ENCODE peak calls at places on chromosome 19, in six cellular contexts. P is NCI-H774; A is CD8-positive, alpha-beta memory T cell; C is DMS153; W is HT-29; Q is body of pancreas. V is an unnamed sample.

GRCh38 chr19:17281391-17282304 is at the start of gene ANKLE1:
- DNase-seq in P (no peak), A (no peak), C (no peak), W (no peak), Q (no peak), V (no peak)

GRCh38 chr19:5927439-5927821 is 13.4 kb downstream of the CAPS start:
- DNase-seq in P (no peak), A (no peak), C (no peak), W (no peak), Q (no peak), V (no peak)

GRCh38 chr19:48629599-48630288 is 7.4 kb downstream of the DBP start:
- DNase-seq in P (no peak), A (no peak), C (peak; percentile 95), W (peak; percentile 98), Q (no peak), V (no peak)

GRCh38 chr19:56538761-56539263 is at the start of gene ZFP28:
- DNase-seq in P (no peak), A (peak; percentile 56), C (no peak), W (no peak), Q (no peak), V (no peak)

GRCh38 chr19:39409886-39410619 is 2.4 kb upstream of the PLEKHG2 start:
- DNase-seq in P (no peak), A (peak; percentile 77), C (peak; percentile 39), W (peak; percentile 81), Q (peak; percentile 66), V (peak; percentile 73)

GRCh38 chr19:40312533-40312932 is 27.4 kb upstream of the AKT2 start:
- DNase-seq in P (no peak), A (no peak), C (no peak), W (no peak), Q (no peak), V (no peak)

GRCh38 chr19:19860756-19861390 is 4.8 kb upstream of the ZNF253 start:
- DNase-seq in P (no peak), A (peak; percentile 60), C (no peak), W (no peak), Q (peak; percentile 66), V (peak; percentile 71)

GRCh38 chr19:48833049-48833448 is 3.2 kb downstream of the HSD17B14 start:
- DNase-seq in P (no peak), A (no peak), C (no peak), W (no peak), Q (no peak), V (no peak)

GRCh38 chr19:19120308-19121156 is 17.7 kb downstream of the TMEM161A start:
- DNase-seq in P (no peak), A (no peak), C (no peak), W (no peak), Q (peak; percentile 34), V (no peak)

GRCh38 chr19:3266792-3267469 is 42.5 kb downstream of the CELF5 start:
- DNase-seq in P (no peak), A (no peak), C (no peak), W (no peak), Q (no peak), V (no peak)

GRCh38 chr19:49469828-49470614 is 4.0 kb upstream of the FLT3LG start:
- DNase-seq in P (no peak), A (peak; percentile 74), C (no peak), W (no peak), Q (no peak), V (peak; percentile 71)

GRCh38 chr19:34364830-34365462 is at the start of gene GPI:
- DNase-seq in P (peak; percentile 71), A (peak; percentile 52), C (peak; percentile 29), W (peak; percentile 75), Q (peak; percentile 78), V (peak; percentile 65)

GRCh38 chr19:43847884-43848283 is 20.8 kb downstream of the ZNF283 start:
- DNase-seq in P (no peak), A (no peak), C (no peak), W (no peak), Q (no peak), V (no peak)

GRCh38 chr19:11225172-11225571 is 14.2 kb upstream of the ANGPTL8 start:
- DNase-seq in P (no peak), A (no peak), C (no peak), W (no peak), Q (no peak), V (no peak)

GRCh38 chr19:1745589-1746031 is 7.7 kb upstream of the ONECUT3 start:
- DNase-seq in P (no peak), A (no peak), C (no peak), W (no peak), Q (no peak), V (no peak)

GRCh38 chr19:39053276-39054090 is 21.1 kb upstream of the FBXO27 start:
- DNase-seq in P (no peak), A (no peak), C (no peak), W (peak; percentile 64), Q (peak; percentile 13), V (no peak)

GRCh38 chr19:647566-648284 is 8.0 kb downstream of the FGF22 start:
- DNase-seq in P (no peak), A (no peak), C (no peak), W (no peak), Q (no peak), V (no peak)

GRCh38 chr19:7705387-7706187 is 3.7 kb upstream of the FCER2 start:
- DNase-seq in P (no peak), A (peak; percentile 46), C (no peak), W (no peak), Q (peak; percentile 24), V (peak; percentile 73)

GRCh38 chr19:41373993-41374392 is 2.3 kb upstream of the TMEM91 start:
- DNase-seq in P (peak; percentile 79), A (no peak), C (peak; percentile 73), W (no peak), Q (peak; percentile 94), V (no peak)

GRCh38 chr19:55248704-55249103 is 10.1 kb downstream of the PPP6R1 start:
- DNase-seq in P (no peak), A (no peak), C (no peak), W (no peak), Q (no peak), V (no peak)

GRCh38 chr19:4534836-4535658 is at the start of gene PLIN5:
- DNase-seq in P (peak; percentile 89), A (peak; percentile 27), C (no peak), W (peak; percentile 80), Q (peak; percentile 99), V (peak; percentile 46)

GRCh38 chr19:618674-619285 is 14.6 kb downstream of the POLRMT start:
- DNase-seq in P (no peak), A (no peak), C (no peak), W (no peak), Q (no peak), V (no peak)

GRCh38 chr19:38718747-38719543 is 25.3 kb downstream of the CAPN12 start:
- DNase-seq in P (no peak), A (no peak), C (no peak), W (peak; percentile 85), Q (peak; percentile 58), V (no peak)

GRCh38 chr19:14516746-14517438 is 1.3 kb downstream of the DNAJB1 start:
- DNase-seq in P (no peak), A (no peak), C (no peak), W (no peak), Q (no peak), V (no peak)

GRCh38 chr19:5336195-5336965 is 4.2 kb downstream of the PTPRS start:
- DNase-seq in P (no peak), A (no peak), C (no peak), W (no peak), Q (no peak), V (no peak)

GRCh38 chr19:566403-566802 is 6.0 kb upstream of the BSG start:
- DNase-seq in P (no peak), A (no peak), C (no peak), W (no peak), Q (peak; percentile 36), V (no peak)

GRCh38 chr19:1445185-1445931 is 4.6 kb upstream of the APC2 start:
- DNase-seq in P (peak; percentile 48), A (peak; percentile 70), C (no peak), W (peak; percentile 52), Q (peak; percentile 69), V (peak; percentile 57)

GRCh38 chr19:58514564-58515020 is 2.8 kb upstream of the SLC27A5 start:
- DNase-seq in P (no peak), A (no peak), C (no peak), W (no peak), Q (no peak), V (no peak)

GRCh38 chr19:40213882-40214570 is 4.2 kb downstream of the TTC9B start:
- DNase-seq in P (no peak), A (no peak), C (no peak), W (no peak), Q (no peak), V (no peak)

GRCh38 chr19:38799104-38799503 is 10.1 kb downstream of the LGALS7B start:
- DNase-seq in P (no peak), A (no peak), C (no peak), W (no peak), Q (no peak), V (no peak)

GRCh38 chr19:18903146-18904056 is 7.4 kb upstream of the CERS1 start:
- DNase-seq in P (no peak), A (no peak), C (no peak), W (no peak), Q (no peak), V (no peak)

GRCh38 chr19:38665950-38666661 is 18.7 kb downstream of the ACTN4 start:
- DNase-seq in P (no peak), A (no peak), C (no peak), W (peak; percentile 91), Q (peak; percentile 43), V (no peak)

GRCh38 chr19:1568320-1569019 is at the start of gene MEX3D:
- DNase-seq in P (peak; percentile 79), A (peak; percentile 79), C (peak; percentile 9), W (peak; percentile 51), Q (peak; percentile 88), V (peak; percentile 65)

GRCh38 chr19:4089400-4089908 is 22.8 kb upstream of the ZBTB7A start:
- DNase-seq in P (no peak), A (peak; percentile 52), C (no peak), W (peak; percentile 64), Q (no peak), V (peak; percentile 33)

GRCh38 chr19:37979547-37980082 is 72.6 kb downstream of the SIPA1L3 start:
- DNase-seq in P (no peak), A (no peak), C (no peak), W (peak; percentile 98), Q (peak; percentile 68), V (no peak)

GRCh38 chr19:38210458-38210987 is 13.5 kb downstream of the DPF1 start:
- DNase-seq in P (no peak), A (no peak), C (no peak), W (no peak), Q (peak; percentile 35), V (no peak)

GRCh38 chr19:40565355-40565754 is 11.3 kb upstream of the SHKBP1 start:
- DNase-seq in P (no peak), A (no peak), C (no peak), W (no peak), Q (no peak), V (no peak)

V was measured in T-cell.